ENCODE peak calls at places on chromosomes 4 and X, in five cellular contexts. L, Z, W, V and R are unnamed samples.

GRCh38 chr4:79598801-79599200 is 190.8 kb upstream of the GK2 start:
- DNase-seq in W (no peak), V (no peak), Z (no peak), L (no peak), R (no peak)

GRCh38 chrX:47361538-47362511 is 8.6 kb upstream of the ZNF157 start:
- DNase-seq in L (peak; percentile 58), V (peak; percentile 91), Z (peak; percentile 75), W (peak; percentile 89), R (peak; percentile 51)

GRCh38 chr4:188162698-188163097 is 23.5 kb downstream of the TRIML1 start:
- DNase-seq in W (no peak), V (no peak), Z (no peak), L (no peak), R (no peak)

GRCh38 chrX:103792916-103793540 is 16.4 kb downstream of the PLP1 start:
- DNase-seq in W (peak; percentile 63), V (no peak), L (no peak), Z (no peak), R (no peak)

GRCh38 chr4:58600290-58600689 is 1490.1 kb upstream of the IGFBP7 start:
- DNase-seq in W (no peak), V (no peak), Z (no peak), L (no peak), R (no peak)

GRCh38 chr4:1683903-1684755 is at the start of gene FAM53A:
- DNase-seq in Z (peak; percentile 94), W (peak; percentile 46), V (peak; percentile 96), L (peak; percentile 92), R (peak; percentile 99)

GRCh38 chr4:39730067-39730466 is 32.1 kb downstream of the UBE2K start:
- DNase-seq in Z (no peak), V (no peak), L (no peak), W (no peak), R (no peak)

GRCh38 chr4:17236686-17237085 is 275.2 kb downstream of the QDPR start:
- DNase-seq in V (no peak), L (no peak), W (no peak), Z (no peak), R (no peak)

GRCh38 chr4:168150651-168151050 is 58.3 kb downstream of the ANXA10 start:
- DNase-seq in W (no peak), Z (no peak), V (peak; percentile 44), L (no peak), R (no peak)

GRCh38 chr4:74181225-74181624 is 23.3 kb downstream of the MTHFD2L start:
- DNase-seq in Z (no peak), W (peak; percentile 55), L (no peak), V (no peak), R (no peak)

GRCh38 chr4:183507928-183508327 is 3.1 kb downstream of the ING2 start:
- DNase-seq in W (no peak), Z (no peak), V (no peak), L (no peak), R (no peak)

GRCh38 chrX:96147645-96148044 is 537.0 kb upstream of the DIAPH2 start:
- DNase-seq in Z (no peak), W (no peak), V (no peak), L (no peak), R (no peak)

GRCh38 chrX:65697915-65698796 is 30.7 kb downstream of the MSN start:
- DNase-seq in W (no peak), V (no peak), Z (no peak), L (no peak), R (peak; percentile 28)

GRCh38 chrX:42107495-42108139 is 184.3 kb upstream of the CASK start:
- DNase-seq in Z (no peak), V (no peak), W (no peak), L (no peak), R (no peak)

GRCh38 chr4:36785965-36786364 is 458.6 kb upstream of the NWD2 start:
- DNase-seq in V (no peak), Z (no peak), W (no peak), L (no peak), R (no peak)

GRCh38 chr4:8267077-8267476 is 2.5 kb upstream of the HTRA3 start:
- DNase-seq in V (peak; percentile 71), W (peak; percentile 52), L (peak; percentile 43), Z (no peak), R (no peak)

GRCh38 chrX:50100188-50100587 is 100.6 kb downstream of the AKAP4 start:
- DNase-seq in W (peak; percentile 9), L (no peak), V (peak; percentile 23), Z (no peak), R (no peak)

GRCh38 chrX:41677661-41678060 is 11.1 kb upstream of the GPR34 start:
- DNase-seq in V (no peak), W (no peak), Z (no peak), L (no peak), R (no peak)

GRCh38 chrX:123603516-123603915 is 129.3 kb downstream of the THOC2 start:
- DNase-seq in Z (no peak), W (no peak), L (no peak), V (no peak), R (no peak)

GRCh38 chr4:112978691-112979472 is 70.6 kb upstream of the ANK2 start:
- DNase-seq in Z (no peak), W (peak; percentile 15), V (no peak), L (no peak), R (no peak)

GRCh38 chr4:112979881-112980421 is 69.5 kb upstream of the ANK2 start:
- DNase-seq in V (peak; percentile 17), Z (no peak), L (no peak), W (no peak), R (no peak)

GRCh38 chr4:112982677-112983076 is 66.8 kb upstream of the ANK2 start:
- DNase-seq in L (no peak), W (no peak), V (no peak), Z (no peak), R (no peak)
- TF ChIP-seq CTCF in L (peak; percentile 22), W (no peak), V (peak; percentile 24), Z (no peak), R (no peak)

GRCh38 chr4:3706111-3706511 is 60.1 kb upstream of the ADRA2C start:
- DNase-seq in Z (peak; percentile 44), V (no peak), L (no peak), W (no peak), R (no peak)

GRCh38 chr4:3703677-3704521 is 62.3 kb upstream of the ADRA2C start:
- DNase-seq in V (peak; percentile 69), W (no peak), L (no peak), Z (peak; percentile 21), R (no peak)

GRCh38 chr4:3704669-3705068 is 61.5 kb upstream of the ADRA2C start:
- DNase-seq in Z (peak; percentile 33), V (no peak), W (no peak), L (no peak), R (no peak)

GRCh38 chr4:3706565-3707422 is 59.4 kb upstream of the ADRA2C start:
- DNase-seq in Z (peak; percentile 42), L (no peak), W (no peak), V (no peak), R (no peak)

DNA sequence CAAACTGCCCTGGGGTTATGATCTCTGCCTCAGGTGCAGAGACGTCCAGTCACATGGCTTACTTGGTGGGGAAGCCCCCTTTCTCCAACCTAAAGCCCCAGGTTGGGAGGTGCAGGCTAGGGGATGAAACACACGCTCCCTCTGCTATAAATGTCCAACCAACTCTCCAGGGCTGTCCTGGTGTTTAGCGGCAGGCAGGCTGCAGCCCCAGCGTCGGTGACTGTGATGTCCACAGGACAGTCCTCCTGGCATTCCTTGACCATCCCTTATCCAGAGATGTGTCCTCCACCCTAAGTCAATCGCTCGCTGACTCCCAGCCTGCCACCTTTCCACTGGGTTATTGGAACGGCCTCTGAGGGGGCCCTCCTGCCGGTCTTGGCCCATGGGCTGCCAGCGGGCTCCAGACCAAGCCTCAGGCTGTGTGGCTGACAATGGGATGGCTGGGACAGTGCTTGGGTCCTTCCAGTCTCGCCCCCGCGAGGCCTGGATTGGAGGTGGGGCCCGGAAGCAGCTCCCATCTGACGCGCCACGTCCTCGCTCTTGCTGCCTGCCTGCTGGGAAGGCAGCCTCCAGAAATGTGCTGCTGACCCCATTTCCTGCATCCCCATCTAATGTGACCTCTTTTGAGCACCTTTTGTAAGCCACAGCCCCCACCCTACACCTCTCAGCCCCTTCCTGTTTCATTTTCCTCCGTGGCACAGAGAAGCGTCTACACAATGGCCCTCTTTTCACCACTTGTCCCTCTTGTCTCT is 60.8 kb upstream of the ADRA2C start:
- DNase-seq in V (no peak), Z (peak; percentile 24), W (no peak), L (no peak), R (no peak)
- TF ChIP-seq CTCF in V (no peak), Z (no peak), W (no peak), L (no peak), R (no peak)

GRCh38 chr4:120921456-120922389 is 803 bp downstream of the PRDM5 start:
- DNase-seq in V (peak; percentile 69), W (peak; percentile 47), L (peak; percentile 32), Z (peak; percentile 78), R (no peak)

GRCh38 chr4:120923201-120923522 is 636 bp upstream of the PRDM5 start:
- DNase-seq in W (no peak), L (no peak), V (no peak), Z (no peak), R (no peak)

GRCh38 chr4:120920666-120921065 is 1.9 kb downstream of the PRDM5 start:
- DNase-seq in Z (no peak), W (no peak), L (no peak), V (no peak), R (no peak)

GRCh38 chr4:120924931-120925330 is 2.4 kb upstream of the PRDM5 start:
- DNase-seq in W (no peak), L (no peak), Z (no peak), V (no peak), R (no peak)

DNA sequence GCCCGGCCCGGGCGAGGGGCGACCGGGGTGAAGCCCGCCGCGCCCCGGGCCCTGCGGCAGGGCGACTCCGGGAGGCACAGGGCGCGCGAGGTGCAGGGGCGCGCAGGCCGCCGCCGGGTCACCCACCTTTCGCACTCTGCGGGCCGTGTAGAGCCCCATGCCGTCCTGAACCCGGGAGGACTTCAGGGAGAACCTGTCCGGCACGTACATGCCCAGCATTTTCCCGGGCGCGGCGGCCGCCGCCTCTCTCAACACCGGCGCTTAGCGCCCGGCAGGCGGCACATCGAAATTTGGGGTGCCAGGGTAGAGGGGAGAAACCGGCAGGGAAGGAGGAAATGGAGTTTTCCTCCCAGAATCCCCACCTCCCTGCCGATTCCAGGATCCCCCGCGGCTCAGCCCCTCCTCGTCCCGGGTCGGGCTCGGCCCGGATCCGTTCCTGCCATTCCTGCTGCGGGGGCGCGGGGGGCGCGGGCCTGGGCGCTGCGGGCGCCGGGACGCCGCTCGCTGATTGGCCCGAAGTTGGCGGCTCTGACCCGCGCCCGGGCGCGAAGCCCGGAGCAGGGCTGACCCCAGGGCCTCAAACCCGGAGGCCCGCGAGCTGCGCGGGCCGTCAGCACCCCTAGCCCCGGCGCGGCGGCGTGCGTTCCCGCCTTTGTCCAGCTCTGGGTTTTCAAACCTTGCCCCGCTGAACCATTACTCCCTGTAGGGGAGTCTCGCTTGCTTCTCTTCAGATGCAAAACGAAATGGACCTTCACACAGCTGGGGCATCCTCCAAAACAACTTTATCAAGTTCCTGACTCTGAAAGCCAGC is at the start of gene PRDM5:
- DNase-seq in W (peak; percentile 31), L (peak; percentile 42), V (peak; percentile 82), Z (peak; percentile 70), R (no peak)
- TF ChIP-seq CTCF in W (peak; percentile 36), L (peak; percentile 38), V (peak; percentile 31), Z (peak; percentile 11), R (no peak)

DNA sequence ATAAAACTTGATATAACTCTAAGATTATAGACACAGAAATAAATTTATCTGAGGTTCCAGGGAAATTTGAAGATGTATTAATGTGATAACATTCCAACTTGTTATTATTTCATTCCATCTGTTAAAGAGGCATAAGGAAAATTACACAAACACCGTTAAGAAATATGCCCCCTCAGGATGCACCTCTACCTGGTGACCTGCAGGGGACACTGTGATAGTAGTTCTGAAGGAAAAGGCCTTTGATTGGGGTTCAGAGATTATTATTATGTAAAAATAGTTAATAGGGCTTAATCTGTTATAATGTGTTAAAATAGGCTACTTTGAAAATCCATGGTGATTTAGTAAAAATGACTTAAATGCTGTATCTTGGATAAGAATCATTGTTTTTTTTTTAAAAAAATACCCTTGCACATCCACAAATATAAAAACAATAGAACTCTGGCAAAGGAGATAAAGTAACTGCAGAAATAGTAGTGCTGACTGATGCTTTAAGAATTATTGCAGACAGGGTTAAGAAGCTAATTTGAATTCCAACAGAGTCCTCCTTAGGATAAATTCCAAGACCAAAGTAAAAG is 6.1 kb upstream of the ABRAXAS1 start:
- DNase-seq in W (peak; percentile 36), Z (no peak), L (no peak), V (peak; percentile 42), R (no peak)
- TF ChIP-seq CTCF in W (peak; percentile 61), Z (peak; percentile 61), L (peak; percentile 86), V (peak; percentile 91), R (peak; percentile 80)